ENCODE peak calls at places on chromosomes 16 and 17, in six cellular contexts. One of them, this sample, is unnamed.

GRCh38 chr17:4157618-4158333 is 14.8 kb downstream of the CYB5D2 start:
- DNase-seq in ovary: no peak
- DNase-seq in adrenal gland: no peak
- DNase-seq in gastrocnemius medialis: no peak
- DNase-seq in testis: no peak
- DNase-seq in Peyer's patch: no peak
- DNase-seq in this sample: no peak

GRCh38 chr17:72839086-72839728 is 253.3 kb downstream of the SLC39A11 start:
- DNase-seq in ovary: no peak
- DNase-seq in adrenal gland: no peak
- DNase-seq in gastrocnemius medialis: no peak
- DNase-seq in testis: no peak
- DNase-seq in Peyer's patch: no peak
- DNase-seq in this sample: no peak

GRCh38 chr16:72856797-72857196 is 191.1 kb downstream of the ZFHX3 start:
- DNase-seq in ovary: no peak
- DNase-seq in adrenal gland: no peak
- DNase-seq in gastrocnemius medialis: no peak
- DNase-seq in testis: no peak
- DNase-seq in Peyer's patch: peak
- DNase-seq in this sample: no peak

GRCh38 chr17:7019839-7020519 is 2.9 kb upstream of the BCL6B start:
- DNase-seq in ovary: peak
- DNase-seq in adrenal gland: peak
- DNase-seq in gastrocnemius medialis: peak
- DNase-seq in testis: peak
- DNase-seq in Peyer's patch: no peak
- DNase-seq in this sample: peak

GRCh38 chr16:2250652-2251280 is 621 bp downstream of the ECI1 start:
- DNase-seq in ovary: no peak
- DNase-seq in adrenal gland: no peak
- DNase-seq in gastrocnemius medialis: peak
- DNase-seq in testis: peak
- DNase-seq in Peyer's patch: peak
- DNase-seq in this sample: peak

GRCh38 chr17:65527857-65528591 is 33.4 kb downstream of the AXIN2 start:
- DNase-seq in ovary: peak
- DNase-seq in adrenal gland: no peak
- DNase-seq in gastrocnemius medialis: no peak
- DNase-seq in testis: no peak
- DNase-seq in Peyer's patch: no peak
- DNase-seq in this sample: no peak

GRCh38 chr16:84315422-84315821 is 20.7 kb downstream of the WFDC1 start:
- DNase-seq in ovary: no peak
- DNase-seq in adrenal gland: no peak
- DNase-seq in gastrocnemius medialis: no peak
- DNase-seq in testis: no peak
- DNase-seq in Peyer's patch: no peak
- DNase-seq in this sample: no peak

GRCh38 chr16:86391486-86391885 is 118.8 kb upstream of the FOXF1 start:
- DNase-seq in ovary: no peak
- DNase-seq in adrenal gland: no peak
- DNase-seq in gastrocnemius medialis: no peak
- DNase-seq in testis: no peak
- DNase-seq in Peyer's patch: no peak
- DNase-seq in this sample: no peak

GRCh38 chr17:61449707-61450640 is 2.2 kb upstream of the TBX4 start:
- DNase-seq in ovary: no peak
- DNase-seq in adrenal gland: no peak
- DNase-seq in gastrocnemius medialis: no peak
- DNase-seq in testis: no peak
- DNase-seq in Peyer's patch: no peak
- DNase-seq in this sample: no peak

GRCh38 chr17:34436607-34437006 is 73.6 kb upstream of the CCL1 start:
- DNase-seq in ovary: no peak
- DNase-seq in adrenal gland: no peak
- DNase-seq in gastrocnemius medialis: no peak
- DNase-seq in testis: no peak
- DNase-seq in Peyer's patch: no peak
- DNase-seq in this sample: no peak

GRCh38 chr16:11506816-11507305 is 79.9 kb downstream of the LITAF start:
- DNase-seq in ovary: no peak
- DNase-seq in adrenal gland: no peak
- DNase-seq in gastrocnemius medialis: no peak
- DNase-seq in testis: no peak
- DNase-seq in Peyer's patch: no peak
- DNase-seq in this sample: no peak

GRCh38 chr17:37100231-37100630 is 151.5 kb downstream of the AATF start:
- DNase-seq in ovary: no peak
- DNase-seq in adrenal gland: no peak
- DNase-seq in gastrocnemius medialis: no peak
- DNase-seq in testis: no peak
- DNase-seq in Peyer's patch: no peak
- DNase-seq in this sample: no peak

GRCh38 chr16:13529193-13529982 is 390.6 kb upstream of the ERCC4 start:
- DNase-seq in ovary: no peak
- DNase-seq in adrenal gland: no peak
- DNase-seq in gastrocnemius medialis: no peak
- DNase-seq in testis: no peak
- DNase-seq in Peyer's patch: no peak
- DNase-seq in this sample: no peak

GRCh38 chr16:51416921-51417320 is 265.9 kb upstream of the SALL1 start:
- DNase-seq in ovary: no peak
- DNase-seq in adrenal gland: no peak
- DNase-seq in gastrocnemius medialis: no peak
- DNase-seq in testis: no peak
- DNase-seq in Peyer's patch: no peak
- DNase-seq in this sample: no peak

GRCh38 chr17:4182043-4182442 is 39.0 kb downstream of the CYB5D2 start:
- DNase-seq in ovary: no peak
- DNase-seq in adrenal gland: no peak
- DNase-seq in gastrocnemius medialis: peak
- DNase-seq in testis: no peak
- DNase-seq in Peyer's patch: peak
- DNase-seq in this sample: no peak

GRCh38 chr16:11708421-11708820 is 34.2 kb downstream of the TXNDC11 start:
- DNase-seq in ovary: no peak
- DNase-seq in adrenal gland: no peak
- DNase-seq in gastrocnemius medialis: no peak
- DNase-seq in testis: no peak
- DNase-seq in Peyer's patch: no peak
- DNase-seq in this sample: no peak

GRCh38 chr17:66712453-66712852 is 122.5 kb upstream of the CACNG5 start:
- DNase-seq in ovary: no peak
- DNase-seq in adrenal gland: no peak
- DNase-seq in gastrocnemius medialis: no peak
- DNase-seq in testis: no peak
- DNase-seq in Peyer's patch: no peak
- DNase-seq in this sample: no peak

GRCh38 chr16:15843635-15844279 is 13.1 kb downstream of the MYH11 start:
- DNase-seq in ovary: no peak
- DNase-seq in adrenal gland: no peak
- DNase-seq in gastrocnemius medialis: no peak
- DNase-seq in testis: no peak
- DNase-seq in Peyer's patch: no peak
- DNase-seq in this sample: no peak

GRCh38 chr16:1793578-1794220 is at the start of gene IGFALS:
- DNase-seq in ovary: no peak
- DNase-seq in adrenal gland: no peak
- DNase-seq in gastrocnemius medialis: peak
- DNase-seq in testis: no peak
- DNase-seq in Peyer's patch: peak
- DNase-seq in this sample: peak

GRCh38 chr17:38693700-38694329 is 11.3 kb upstream of the MLLT6 start:
- DNase-seq in ovary: peak
- DNase-seq in adrenal gland: peak
- DNase-seq in gastrocnemius medialis: peak
- DNase-seq in testis: peak
- DNase-seq in Peyer's patch: peak
- DNase-seq in this sample: peak

GRCh38 chr17:17677299-17678040 is 3.8 kb upstream of the RAI1 start:
- DNase-seq in ovary: no peak
- DNase-seq in adrenal gland: no peak
- DNase-seq in gastrocnemius medialis: no peak
- DNase-seq in testis: no peak
- DNase-seq in Peyer's patch: no peak
- DNase-seq in this sample: no peak

GRCh38 chr16:57092786-57093301 is 461 bp downstream of the CPNE2 start:
- DNase-seq in ovary: peak
- DNase-seq in adrenal gland: peak
- DNase-seq in gastrocnemius medialis: peak
- DNase-seq in testis: peak
- DNase-seq in Peyer's patch: peak
- DNase-seq in this sample: peak

GRCh38 chr17:45581860-45582259 is 91.3 kb upstream of the PLEKHM1 start:
- DNase-seq in ovary: no peak
- DNase-seq in adrenal gland: no peak
- DNase-seq in gastrocnemius medialis: no peak
- DNase-seq in testis: no peak
- DNase-seq in Peyer's patch: no peak
- DNase-seq in this sample: no peak

GRCh38 chr17:45579529-45580495 is 89.3 kb upstream of the PLEKHM1 start:
- DNase-seq in ovary: no peak
- DNase-seq in adrenal gland: no peak
- DNase-seq in gastrocnemius medialis: no peak
- DNase-seq in testis: no peak
- DNase-seq in Peyer's patch: no peak
- DNase-seq in this sample: no peak

GRCh38 chr17:45580914-45581313 is 90.4 kb upstream of the PLEKHM1 start:
- DNase-seq in ovary: no peak
- DNase-seq in adrenal gland: no peak
- DNase-seq in gastrocnemius medialis: no peak
- DNase-seq in testis: no peak
- DNase-seq in Peyer's patch: no peak
- DNase-seq in this sample: no peak

GRCh38 chr17:45578516-45579455 is 88.3 kb upstream of the PLEKHM1 start:
- DNase-seq in ovary: no peak
- DNase-seq in adrenal gland: no peak
- DNase-seq in gastrocnemius medialis: peak
- DNase-seq in testis: no peak
- DNase-seq in Peyer's patch: no peak
- DNase-seq in this sample: no peak

DNA sequence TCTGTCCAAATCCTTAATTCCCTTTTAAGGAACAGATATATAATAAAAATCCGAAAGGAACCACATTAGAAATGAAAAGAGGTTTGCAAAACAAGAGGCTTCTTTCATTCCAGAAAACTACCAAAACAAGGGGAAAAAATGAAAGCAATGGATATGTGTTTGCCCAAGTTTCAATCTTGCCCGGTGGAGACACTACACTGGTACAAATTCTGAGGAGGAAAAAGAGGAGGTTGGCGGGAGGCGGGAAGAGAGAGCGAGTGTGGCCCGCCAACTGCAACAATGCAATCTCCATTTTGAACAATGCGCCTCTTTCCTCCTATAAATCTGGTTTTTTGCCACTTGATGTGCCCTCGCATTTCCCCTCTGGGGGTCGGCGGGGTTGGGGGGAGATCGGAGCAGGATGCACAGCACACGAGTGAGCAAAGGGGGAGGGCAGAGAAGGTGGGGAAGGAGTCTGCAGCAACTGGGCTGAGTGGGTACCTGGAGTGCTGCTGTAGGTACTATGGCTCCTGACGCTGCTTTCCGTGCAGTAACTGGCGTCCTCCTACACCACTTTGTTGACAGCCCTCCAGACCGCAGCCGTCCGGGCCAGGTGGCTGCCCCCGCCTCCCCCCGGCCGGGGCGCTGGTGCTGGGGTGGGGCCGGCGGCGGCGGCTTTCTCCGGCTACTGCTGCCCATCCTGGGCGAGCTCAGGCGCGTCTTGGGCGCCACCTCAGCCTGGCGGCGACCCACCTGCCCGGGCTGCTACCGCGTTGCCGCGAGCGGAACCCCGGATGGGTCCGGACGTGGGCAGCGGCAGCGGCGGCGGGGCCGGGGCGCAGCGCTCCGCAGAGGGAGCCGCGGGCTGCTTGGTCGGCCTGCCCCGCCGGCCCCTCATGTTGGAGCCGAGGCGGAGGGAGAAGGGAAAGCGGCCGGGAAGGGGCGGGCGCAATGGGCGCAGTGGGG is 93.8 kb upstream of the PLEKHM1 start:
- DNase-seq in ovary: peak
- DNase-seq in adrenal gland: peak
- DNase-seq in gastrocnemius medialis: peak
- DNase-seq in testis: peak
- DNase-seq in Peyer's patch: peak
- DNase-seq in this sample: peak
- TF ChIP-seq POLR2A in ovary: no peak
- TF ChIP-seq POLR2A in adrenal gland: no peak
- TF ChIP-seq POLR2A in gastrocnemius medialis: peak
- TF ChIP-seq POLR2A in testis: no peak
- TF ChIP-seq POLR2A in Peyer's patch: no peak
- TF ChIP-seq POLR2A in this sample: no peak

GRCh38 chr16:4615389-4616046 is 830 bp upstream of the UBALD1 start:
- DNase-seq in ovary: peak
- DNase-seq in adrenal gland: peak
- DNase-seq in gastrocnemius medialis: peak
- DNase-seq in testis: peak
- DNase-seq in Peyer's patch: no peak
- DNase-seq in this sample: no peak
- TF ChIP-seq POLR2A in ovary: no peak
- TF ChIP-seq POLR2A in adrenal gland: no peak
- TF ChIP-seq POLR2A in gastrocnemius medialis: no peak
- TF ChIP-seq POLR2A in testis: no peak
- TF ChIP-seq POLR2A in Peyer's patch: no peak
- TF ChIP-seq POLR2A in this sample: no peak

DNA sequence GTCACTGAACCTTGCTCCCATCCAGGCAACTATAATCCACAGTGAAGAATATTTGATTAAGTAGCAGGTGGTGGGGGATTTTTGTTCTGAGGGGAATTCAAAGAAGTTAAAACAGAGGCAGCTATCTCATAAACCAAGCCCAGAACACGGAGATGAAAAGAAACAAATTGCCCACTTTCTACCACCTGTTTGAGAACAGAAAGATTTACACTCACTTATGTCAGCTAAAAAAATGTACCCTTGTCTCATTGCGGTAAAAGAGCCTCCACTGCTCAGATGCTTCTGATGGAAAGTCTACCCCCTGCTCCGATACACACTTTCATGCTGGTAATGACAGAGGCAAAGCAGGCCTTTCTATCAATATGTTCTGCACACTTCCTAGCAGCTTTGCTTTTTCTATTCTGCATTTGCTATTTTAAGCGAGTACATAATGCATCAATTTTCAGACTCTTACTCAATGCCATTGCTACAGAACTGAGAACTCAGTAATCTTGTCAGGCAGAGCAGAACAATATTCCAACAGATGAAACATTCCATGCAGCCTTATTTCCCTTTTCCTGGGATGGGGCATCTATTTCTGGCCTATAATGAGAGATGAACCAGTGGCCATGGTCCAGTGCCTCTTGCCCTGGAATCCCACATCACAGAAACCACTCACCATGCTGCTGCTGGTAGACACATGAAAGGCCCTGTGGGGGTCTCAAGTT is 29.0 kb downstream of the CDK5R1 start:
- DNase-seq in ovary: no peak
- DNase-seq in adrenal gland: no peak
- DNase-seq in gastrocnemius medialis: no peak
- DNase-seq in testis: no peak
- DNase-seq in Peyer's patch: no peak
- DNase-seq in this sample: no peak
- TF ChIP-seq POLR2A in ovary: no peak
- TF ChIP-seq POLR2A in adrenal gland: no peak
- TF ChIP-seq POLR2A in gastrocnemius medialis: no peak
- TF ChIP-seq POLR2A in testis: no peak
- TF ChIP-seq POLR2A in Peyer's patch: no peak
- TF ChIP-seq POLR2A in this sample: no peak

GRCh38 chr16:55499951-55500350 is 8.9 kb upstream of the LPCAT2 start:
- DNase-seq in ovary: no peak
- DNase-seq in adrenal gland: no peak
- DNase-seq in gastrocnemius medialis: no peak
- DNase-seq in testis: no peak
- DNase-seq in Peyer's patch: no peak
- DNase-seq in this sample: no peak
- TF ChIP-seq POLR2A in ovary: no peak
- TF ChIP-seq POLR2A in adrenal gland: no peak
- TF ChIP-seq POLR2A in gastrocnemius medialis: no peak
- TF ChIP-seq POLR2A in testis: no peak
- TF ChIP-seq POLR2A in Peyer's patch: no peak
- TF ChIP-seq POLR2A in this sample: no peak